ENCODE peak calls at places on chromosomes 7 and 10, in eight cellular contexts. One of them, this sample, is unnamed.

GRCh38 chr10:119113805-119114732 is 10.2 kb downstream of the DENND10 start:
- DNase-seq in HCT116: no peak
- DNase-seq in SK-N-SH: no peak
- DNase-seq in hepatocyte: peak; percentile 82
- DNase-seq in MM.1S: no peak
- DNase-seq in neural progenitor cell: no peak
- DNase-seq in GM23338: no peak
- DNase-seq in PC-3: peak; percentile 54
- DNase-seq in this sample: no peak

GRCh38 chr10:110783509-110784103 is 88.1 kb upstream of the PDCD4 start:
- DNase-seq in HCT116: no peak
- DNase-seq in SK-N-SH: no peak
- DNase-seq in hepatocyte: no peak
- DNase-seq in MM.1S: no peak
- DNase-seq in neural progenitor cell: no peak
- DNase-seq in GM23338: no peak
- DNase-seq in PC-3: no peak
- DNase-seq in this sample: no peak

GRCh38 chr7:156942708-156943090 is 6.8 kb upstream of the NOM1 start:
- DNase-seq in HCT116: no peak
- DNase-seq in SK-N-SH: no peak
- DNase-seq in hepatocyte: no peak
- DNase-seq in MM.1S: no peak
- DNase-seq in neural progenitor cell: no peak
- DNase-seq in GM23338: peak; percentile 72
- DNase-seq in PC-3: no peak
- DNase-seq in this sample: no peak

GRCh38 chr10:22682237-22683192 is 31.9 kb downstream of the PIP4K2A start:
- DNase-seq in HCT116: peak; percentile 15
- DNase-seq in SK-N-SH: no peak
- DNase-seq in hepatocyte: no peak
- DNase-seq in MM.1S: peak; percentile 83
- DNase-seq in neural progenitor cell: no peak
- DNase-seq in GM23338: no peak
- DNase-seq in PC-3: peak; percentile 78
- DNase-seq in this sample: peak; percentile 6

GRCh38 chr7:33895025-33895804 is 10.1 kb upstream of the BMPER start:
- DNase-seq in HCT116: peak; percentile 39
- DNase-seq in SK-N-SH: peak; percentile 84
- DNase-seq in hepatocyte: peak; percentile 89
- DNase-seq in MM.1S: peak; percentile 79
- DNase-seq in neural progenitor cell: peak; percentile 87
- DNase-seq in GM23338: peak; percentile 89
- DNase-seq in PC-3: peak; percentile 79
- DNase-seq in this sample: peak; percentile 53

GRCh38 chr7:16708980-16709379 is 44.6 kb upstream of the TSPAN13 start:
- DNase-seq in HCT116: no peak
- DNase-seq in SK-N-SH: no peak
- DNase-seq in hepatocyte: peak; percentile 21
- DNase-seq in MM.1S: no peak
- DNase-seq in neural progenitor cell: no peak
- DNase-seq in GM23338: peak; percentile 15
- DNase-seq in PC-3: peak; percentile 82
- DNase-seq in this sample: no peak

GRCh38 chr10:72746606-72747357 is 54.8 kb downstream of the MCU start:
- DNase-seq in HCT116: no peak
- DNase-seq in SK-N-SH: no peak
- DNase-seq in hepatocyte: no peak
- DNase-seq in MM.1S: no peak
- DNase-seq in neural progenitor cell: no peak
- DNase-seq in GM23338: no peak
- DNase-seq in PC-3: no peak
- DNase-seq in this sample: no peak

GRCh38 chr7:135272303-135272702 is 38.7 kb downstream of the STRA8 start:
- DNase-seq in HCT116: no peak
- DNase-seq in SK-N-SH: no peak
- DNase-seq in hepatocyte: no peak
- DNase-seq in MM.1S: no peak
- DNase-seq in neural progenitor cell: no peak
- DNase-seq in GM23338: no peak
- DNase-seq in PC-3: no peak
- DNase-seq in this sample: no peak

GRCh38 chr10:7622969-7623368 is 43.8 kb downstream of the ITIH5 start:
- DNase-seq in HCT116: no peak
- DNase-seq in SK-N-SH: no peak
- DNase-seq in hepatocyte: peak; percentile 19
- DNase-seq in MM.1S: no peak
- DNase-seq in neural progenitor cell: peak; percentile 60
- DNase-seq in GM23338: peak; percentile 78
- DNase-seq in PC-3: no peak
- DNase-seq in this sample: no peak

GRCh38 chr7:149500201-149500600 is 2.6 kb upstream of the ZNF746 start:
- DNase-seq in HCT116: no peak
- DNase-seq in SK-N-SH: no peak
- DNase-seq in hepatocyte: no peak
- DNase-seq in MM.1S: no peak
- DNase-seq in neural progenitor cell: no peak
- DNase-seq in GM23338: no peak
- DNase-seq in PC-3: no peak
- DNase-seq in this sample: no peak

GRCh38 chr7:940599-941408 is 13.7 kb downstream of the ADAP1 start:
- DNase-seq in HCT116: no peak
- DNase-seq in SK-N-SH: no peak
- DNase-seq in hepatocyte: no peak
- DNase-seq in MM.1S: no peak
- DNase-seq in neural progenitor cell: no peak
- DNase-seq in GM23338: no peak
- DNase-seq in PC-3: no peak
- DNase-seq in this sample: no peak

GRCh38 chr7:17951745-17952254 is 11.5 kb upstream of the SNX13 start:
- DNase-seq in HCT116: no peak
- DNase-seq in SK-N-SH: no peak
- DNase-seq in hepatocyte: no peak
- DNase-seq in MM.1S: no peak
- DNase-seq in neural progenitor cell: no peak
- DNase-seq in GM23338: no peak
- DNase-seq in PC-3: no peak
- DNase-seq in this sample: no peak

GRCh38 chr7:37234334-37234733 is 214.3 kb downstream of the ELMO1 start:
- DNase-seq in HCT116: no peak
- DNase-seq in SK-N-SH: no peak
- DNase-seq in hepatocyte: no peak
- DNase-seq in MM.1S: no peak
- DNase-seq in neural progenitor cell: peak; percentile 34
- DNase-seq in GM23338: peak; percentile 36
- DNase-seq in PC-3: no peak
- DNase-seq in this sample: no peak

GRCh38 chr10:93152136-93152535 is 78.4 kb downstream of the CYP26A1 start:
- DNase-seq in HCT116: no peak
- DNase-seq in SK-N-SH: no peak
- DNase-seq in hepatocyte: no peak
- DNase-seq in MM.1S: no peak
- DNase-seq in neural progenitor cell: no peak
- DNase-seq in GM23338: no peak
- DNase-seq in PC-3: peak; percentile 80
- DNase-seq in this sample: no peak

GRCh38 chr10:77857272-77857671 is 69.3 kb downstream of the DLG5 start:
- DNase-seq in HCT116: no peak
- DNase-seq in SK-N-SH: no peak
- DNase-seq in hepatocyte: peak; percentile 29
- DNase-seq in MM.1S: no peak
- DNase-seq in neural progenitor cell: no peak
- DNase-seq in GM23338: no peak
- DNase-seq in PC-3: peak; percentile 70
- DNase-seq in this sample: no peak

GRCh38 chr7:117682681-117683385 is 190.4 kb downstream of the CTTNBP2 start:
- DNase-seq in HCT116: no peak
- DNase-seq in SK-N-SH: no peak
- DNase-seq in hepatocyte: peak; percentile 64
- DNase-seq in MM.1S: no peak
- DNase-seq in neural progenitor cell: no peak
- DNase-seq in GM23338: peak; percentile 28
- DNase-seq in PC-3: peak; percentile 28
- DNase-seq in this sample: no peak

GRCh38 chr10:61804414-61804813 is 97.1 kb upstream of the ARID5B start:
- DNase-seq in HCT116: no peak
- DNase-seq in SK-N-SH: no peak
- DNase-seq in hepatocyte: no peak
- DNase-seq in MM.1S: no peak
- DNase-seq in neural progenitor cell: no peak
- DNase-seq in GM23338: no peak
- DNase-seq in PC-3: peak; percentile 55
- DNase-seq in this sample: no peak

GRCh38 chr7:7820939-7821338 is 102.5 kb upstream of the RPA3 start:
- DNase-seq in HCT116: no peak
- DNase-seq in SK-N-SH: no peak
- DNase-seq in hepatocyte: no peak
- DNase-seq in MM.1S: peak; percentile 47
- DNase-seq in neural progenitor cell: peak; percentile 11
- DNase-seq in GM23338: peak; percentile 49
- DNase-seq in PC-3: no peak
- DNase-seq in this sample: peak; percentile 8

GRCh38 chr7:75695036-75695435 is 43.7 kb downstream of the HIP1 start:
- DNase-seq in HCT116: no peak
- DNase-seq in SK-N-SH: no peak
- DNase-seq in hepatocyte: no peak
- DNase-seq in MM.1S: no peak
- DNase-seq in neural progenitor cell: no peak
- DNase-seq in GM23338: no peak
- DNase-seq in PC-3: no peak
- DNase-seq in this sample: no peak

GRCh38 chr10:70528726-70529362 is 50.3 kb downstream of the PALD1 start:
- DNase-seq in HCT116: peak; percentile 34
- DNase-seq in SK-N-SH: peak; percentile 79
- DNase-seq in hepatocyte: no peak
- DNase-seq in MM.1S: no peak
- DNase-seq in neural progenitor cell: peak; percentile 73
- DNase-seq in GM23338: peak; percentile 78
- DNase-seq in PC-3: peak; percentile 87
- DNase-seq in this sample: peak; percentile 34

GRCh38 chr7:24409429-24410024 is 125.5 kb downstream of the NPY start:
- DNase-seq in HCT116: no peak
- DNase-seq in SK-N-SH: no peak
- DNase-seq in hepatocyte: no peak
- DNase-seq in MM.1S: no peak
- DNase-seq in neural progenitor cell: no peak
- DNase-seq in GM23338: peak; percentile 50
- DNase-seq in PC-3: no peak
- DNase-seq in this sample: no peak

GRCh38 chr7:116547347-116547746 is 22.5 kb downstream of the CAV1 start:
- DNase-seq in HCT116: no peak
- DNase-seq in SK-N-SH: no peak
- DNase-seq in hepatocyte: no peak
- DNase-seq in MM.1S: no peak
- DNase-seq in neural progenitor cell: no peak
- DNase-seq in GM23338: no peak
- DNase-seq in PC-3: peak; percentile 27
- DNase-seq in this sample: no peak

GRCh38 chr7:116546916-116547315 is 22.1 kb downstream of the CAV1 start:
- DNase-seq in HCT116: no peak
- DNase-seq in SK-N-SH: no peak
- DNase-seq in hepatocyte: no peak
- DNase-seq in MM.1S: no peak
- DNase-seq in neural progenitor cell: no peak
- DNase-seq in GM23338: no peak
- DNase-seq in PC-3: no peak
- DNase-seq in this sample: no peak

GRCh38 chr7:116548506-116548905 is 23.7 kb downstream of the CAV1 start:
- DNase-seq in HCT116: no peak
- DNase-seq in SK-N-SH: no peak
- DNase-seq in hepatocyte: no peak
- DNase-seq in MM.1S: no peak
- DNase-seq in neural progenitor cell: no peak
- DNase-seq in GM23338: no peak
- DNase-seq in PC-3: no peak
- DNase-seq in this sample: no peak

GRCh38 chr7:116551692-116552091 is 26.9 kb downstream of the CAV1 start:
- DNase-seq in HCT116: no peak
- DNase-seq in SK-N-SH: no peak
- DNase-seq in hepatocyte: no peak
- DNase-seq in MM.1S: no peak
- DNase-seq in neural progenitor cell: no peak
- DNase-seq in GM23338: no peak
- DNase-seq in PC-3: no peak
- DNase-seq in this sample: no peak

GRCh38 chr7:116549370-116549769 is 24.5 kb downstream of the CAV1 start:
- DNase-seq in HCT116: no peak
- DNase-seq in SK-N-SH: no peak
- DNase-seq in hepatocyte: no peak
- DNase-seq in MM.1S: no peak
- DNase-seq in neural progenitor cell: no peak
- DNase-seq in GM23338: no peak
- DNase-seq in PC-3: no peak
- DNase-seq in this sample: no peak
- H3K4me1 ChIP-seq in HCT116: no peaks in the 10 kb centered on the region
- H3K4me1 ChIP-seq in SK-N-SH: no peaks in the 10 kb centered on the region
- H3K4me1 ChIP-seq in hepatocyte: no peaks in the 10 kb centered on the region
- H3K4me1 ChIP-seq in MM.1S: peaks cover 14% of the 10 kb centered on the region
- H3K4me1 ChIP-seq in neural progenitor cell: no peaks in the 10 kb centered on the region
- H3K4me1 ChIP-seq in GM23338: no peaks in the 10 kb centered on the region
- H3K4me1 ChIP-seq in PC-3: peaks cover 10% of the 10 kb centered on the region
- H3K4me1 ChIP-seq in this sample: no peaks in the 10 kb centered on the region

DNA sequence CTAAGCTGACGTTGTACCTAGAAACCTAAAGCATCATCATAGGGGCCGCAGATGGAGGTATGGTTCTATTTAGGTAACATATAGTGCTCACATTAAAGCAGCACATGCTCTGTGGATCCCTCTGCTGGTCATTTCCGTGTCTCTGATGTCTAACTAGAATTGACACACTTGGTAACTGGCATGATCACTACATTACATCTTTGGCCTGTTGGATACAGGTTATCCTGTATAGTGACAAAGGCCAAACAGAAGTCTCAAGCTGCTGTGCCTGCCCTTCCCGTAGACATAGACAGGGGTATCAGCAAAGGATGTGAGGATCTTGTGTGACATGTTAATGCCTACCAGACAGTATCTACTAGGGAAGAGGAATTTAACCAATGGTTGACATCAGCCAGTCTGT is 51.2 kb downstream of the KIF5B start:
- DNase-seq in HCT116: peak; percentile 43
- DNase-seq in SK-N-SH: peak; percentile 38
- DNase-seq in hepatocyte: peak; percentile 49
- DNase-seq in MM.1S: peak; percentile 59
- DNase-seq in neural progenitor cell: peak; percentile 63
- DNase-seq in GM23338: peak; percentile 75
- DNase-seq in PC-3: peak; percentile 72
- DNase-seq in this sample: peak; percentile 61
- TF ChIP-seq CTCF in HCT116: peak; percentile 78
- TF ChIP-seq CTCF in SK-N-SH: peak; percentile 64
- TF ChIP-seq CTCF in hepatocyte: peak; percentile 54
- TF ChIP-seq CTCF in MM.1S: peak; percentile 52
- TF ChIP-seq CTCF in neural progenitor cell: peak; percentile 66
- TF ChIP-seq CTCF in GM23338: peak; percentile 73
- TF ChIP-seq CTCF in PC-3: peak; percentile 70
- TF ChIP-seq CTCF in this sample: peak; percentile 80

GRCh38 chr10:688621-689426 is 644 bp downstream of the DIP2C start:
- DNase-seq in HCT116: no peak
- DNase-seq in SK-N-SH: peak; percentile 77
- DNase-seq in hepatocyte: peak; percentile 72
- DNase-seq in MM.1S: no peak
- DNase-seq in neural progenitor cell: peak; percentile 76
- DNase-seq in GM23338: peak; percentile 78
- DNase-seq in PC-3: peak; percentile 5
- DNase-seq in this sample: no peak
- TF ChIP-seq EZH2phosphoT487 in HCT116: no peak
- TF ChIP-seq EZH2phosphoT487 in SK-N-SH: no peak
- TF ChIP-seq EZH2phosphoT487 in hepatocyte: no peak
- TF ChIP-seq EZH2phosphoT487 in MM.1S: no peak
- TF ChIP-seq EZH2phosphoT487 in neural progenitor cell: no peak
- TF ChIP-seq EZH2phosphoT487 in GM23338: no peak
- TF ChIP-seq EZH2phosphoT487 in PC-3: no peak
- TF ChIP-seq EZH2phosphoT487 in this sample: no peak

GRCh38 chr10:106502651-106503050 is 661.9 kb downstream of the SORCS1 start:
- DNase-seq in HCT116: no peak
- DNase-seq in SK-N-SH: no peak
- DNase-seq in hepatocyte: no peak
- DNase-seq in MM.1S: no peak
- DNase-seq in neural progenitor cell: no peak
- DNase-seq in GM23338: no peak
- DNase-seq in PC-3: no peak
- DNase-seq in this sample: no peak
- H3K4me1 ChIP-seq in HCT116: no peaks in the 10 kb centered on the region
- H3K4me1 ChIP-seq in SK-N-SH: no peaks in the 10 kb centered on the region
- H3K4me1 ChIP-seq in hepatocyte: peaks cover 13% of the 10 kb centered on the region
- H3K4me1 ChIP-seq in MM.1S: no peaks in the 10 kb centered on the region
- H3K4me1 ChIP-seq in neural progenitor cell: peaks cover 14% of the 10 kb centered on the region
- H3K4me1 ChIP-seq in GM23338: peaks cover 11% of the 10 kb centered on the region
- H3K4me1 ChIP-seq in PC-3: peaks cover 74% of the 10 kb centered on the region
- H3K4me1 ChIP-seq in this sample: no peaks in the 10 kb centered on the region